ENCODE peak calls at places on chromosomes 3 and 15, in nine cellular contexts. L, Q, Z, R, S, P, F, N and E are unnamed samples.

GRCh38 chr3:12999147-13000140 is 73.8 kb downstream of the IQSEC1 start:
- DNase-seq in L (no peak), Q (no peak), Z (no peak), R (no peak), S (no peak), P (no peak), F (no peak), N (no peak), E (no peak)

GRCh38 chr15:31268108-31268501 is 58.5 kb upstream of the KLF13 start:
- DNase-seq in L (no peak), Q (no peak), Z (no peak), R (no peak), S (no peak), P (no peak), F (no peak), N (no peak), E (no peak)

GRCh38 chr3:2921903-2922302 is 188.3 kb downstream of the IL5RA start:
- DNase-seq in L (peak), Q (no peak), Z (no peak), R (no peak), S (no peak), P (peak), F (no peak), N (no peak), E (no peak)

GRCh38 chr15:70777156-70777926 is 14.0 kb upstream of the UACA start:
- DNase-seq in L (peak), Q (no peak), Z (no peak), R (no peak), S (no peak), P (no peak), F (no peak), N (no peak), E (no peak)

GRCh38 chr15:76987276-76987675 is 7.7 kb upstream of the PSTPIP1 start:
- DNase-seq in L (no peak), Q (no peak), Z (no peak), R (no peak), S (no peak), P (no peak), F (no peak), N (no peak), E (no peak)

GRCh38 chr15:79016527-79017170 is 71.8 kb upstream of the CTSH start:
- DNase-seq in L (no peak), Q (no peak), Z (no peak), R (no peak), S (no peak), P (no peak), F (no peak), N (no peak), E (no peak)

GRCh38 chr3:147652682-147653081 is 243.5 kb downstream of the ZIC1 start:
- DNase-seq in L (no peak), Q (no peak), Z (peak), R (no peak), S (no peak), P (no peak), F (no peak), N (no peak), E (no peak)

GRCh38 chr3:113638910-113639309 is 57.5 kb downstream of the USF3 start:
- DNase-seq in L (no peak), Q (no peak), Z (no peak), R (no peak), S (no peak), P (no peak), F (no peak), N (no peak), E (no peak)

GRCh38 chr3:79250746-79251145 is 517.1 kb downstream of the ROBO1 start:
- DNase-seq in L (no peak), Q (no peak), Z (no peak), R (no peak), S (no peak), P (no peak), F (no peak), N (no peak), E (no peak)

GRCh38 chr3:49740427-49740826 is 16.7 kb upstream of the GMPPB start:
- DNase-seq in L (no peak), Q (no peak), Z (no peak), R (no peak), S (no peak), P (no peak), F (no peak), N (no peak), E (no peak)

GRCh38 chr3:30752961-30753360 is 141.5 kb downstream of the GADL1 start:
- DNase-seq in L (peak), Q (peak), Z (peak), R (no peak), S (no peak), P (no peak), F (no peak), N (no peak), E (no peak)

GRCh38 chr3:111621535-111621934 is 26.4 kb upstream of the ZBED2 start:
- DNase-seq in L (no peak), Q (peak), Z (no peak), R (no peak), S (peak), P (peak), F (no peak), N (no peak), E (no peak)

GRCh38 chr3:4568831-4569230 is 75.7 kb downstream of the ITPR1 start:
- DNase-seq in L (no peak), Q (no peak), Z (no peak), R (no peak), S (no peak), P (no peak), F (no peak), N (no peak), E (no peak)

GRCh38 chr3:64308931-64309330 is 83.7 kb upstream of the PRICKLE2 start:
- DNase-seq in L (no peak), Q (no peak), Z (no peak), R (no peak), S (no peak), P (no peak), F (no peak), N (no peak), E (no peak)

GRCh38 chr3:48155122-48155521 is 33.1 kb downstream of the CDC25A start:
- DNase-seq in L (peak), Q (no peak), Z (peak), R (no peak), S (no peak), P (peak), F (no peak), N (no peak), E (no peak)

GRCh38 chr3:167750273-167750971 is 14.9 kb downstream of the SERPINI1 start:
- DNase-seq in L (no peak), Q (no peak), Z (no peak), R (no peak), S (no peak), P (peak), F (no peak), N (no peak), E (no peak)

GRCh38 chr3:196772102-196772501 is 32.4 kb downstream of the PAK2 start:
- DNase-seq in L (no peak), Q (no peak), Z (no peak), R (no peak), S (no peak), P (peak), F (no peak), N (no peak), E (no peak)

GRCh38 chr3:5185093-5185673 is 2.3 kb upstream of the EDEM1 start:
- DNase-seq in L (no peak), Q (no peak), Z (no peak), R (no peak), S (no peak), P (no peak), F (no peak), N (no peak), E (no peak)

GRCh38 chr3:53702776-53703175 is 143.4 kb downstream of the CHDH start:
- DNase-seq in L (no peak), Q (no peak), Z (no peak), R (no peak), S (no peak), P (no peak), F (no peak), N (no peak), E (no peak)

GRCh38 chr3:111577798-111578685 is 17.1 kb downstream of the ZBED2 start:
- DNase-seq in L (peak), Q (no peak), Z (peak), R (no peak), S (peak), P (peak), F (no peak), N (no peak), E (no peak)